ENCODE peak calls at places on chromosome 9, in seven cellular contexts. F is hypothalamus; P is H9; Q is substantia nigra; W is effector memory CD4-positive, alpha-beta T cell; M is OCI-LY7; O is HFF-Myc. N is an unnamed sample.

GRCh38 chr9:127185931-127186781 is 63.7 kb upstream of the ANGPTL2 start:
- DNase-seq in Q (peak; percentile 53), O (peak; percentile 83), P (no peak), M (no peak), F (peak; percentile 79), W (no peak), N (peak; percentile 96)

GRCh38 chr9:115400801-115401200 is 282.8 kb upstream of the TNC start:
- DNase-seq in P (no peak), W (no peak), Q (no peak), O (peak; percentile 77), M (no peak), F (no peak), N (peak; percentile 36)

GRCh38 chr9:135484460-135485277 is 5.1 kb downstream of the PPP1R26 start:
- DNase-seq in Q (no peak), P (no peak), F (no peak), W (no peak), M (no peak), O (no peak), N (no peak)

GRCh38 chr9:126952180-126952960 is 37.8 kb downstream of the RALGPS1 start:
- DNase-seq in F (no peak), W (no peak), P (no peak), O (no peak), Q (no peak), M (no peak), N (peak; percentile 96)

GRCh38 chr9:79026311-79026710 is 545.5 kb upstream of the TLE4 start:
- DNase-seq in Q (no peak), P (peak; percentile 31), F (no peak), O (peak; percentile 70), M (no peak), W (no peak), N (no peak)

GRCh38 chr9:77802512-77803293 is 154.6 kb upstream of the GNA14 start:
- DNase-seq in P (no peak), F (no peak), W (no peak), M (no peak), O (no peak), Q (no peak), N (no peak)

GRCh38 chr9:95511232-95511951 is 5.4 kb downstream of the PTCH1 start:
- DNase-seq in P (no peak), O (no peak), F (no peak), W (no peak), Q (no peak), M (peak; percentile 66), N (peak; percentile 67)

GRCh38 chr9:91572044-91572443 is 148.4 kb upstream of the NFIL3 start:
- DNase-seq in Q (no peak), O (no peak), M (no peak), W (no peak), P (no peak), F (no peak), N (peak; percentile 97)

GRCh38 chr9:88871669-88872068 is 119.6 kb upstream of the S1PR3 start:
- DNase-seq in P (no peak), O (no peak), F (no peak), Q (no peak), M (no peak), W (no peak), N (no peak)

GRCh38 chr9:132141364-132141947 is 20.4 kb upstream of the NTNG2 start:
- DNase-seq in W (no peak), M (no peak), F (peak; percentile 58), Q (peak; percentile 21), O (no peak), P (no peak), N (peak; percentile 8)

GRCh38 chr9:95018099-95018927 is 291.8 kb downstream of the AOPEP start:
- DNase-seq in W (no peak), F (no peak), P (no peak), Q (no peak), M (no peak), O (peak; percentile 83), N (peak; percentile 93)

GRCh38 chr9:16133556-16134227 is 580.8 kb downstream of the CCDC171 start:
- DNase-seq in W (no peak), O (no peak), Q (peak; percentile 5), F (no peak), M (peak; percentile 39), P (peak; percentile 80), N (peak; percentile 90)

GRCh38 chr9:135978650-135979461 is 17.7 kb upstream of the UBAC1 start:
- DNase-seq in F (peak; percentile 68), P (no peak), Q (no peak), M (no peak), O (no peak), W (peak; percentile 28), N (no peak)

GRCh38 chr9:77673912-77674791 is 26.0 kb upstream of the GNA14 start:
- DNase-seq in F (no peak), P (no peak), O (no peak), Q (no peak), W (no peak), M (no peak), N (peak; percentile 5)

GRCh38 chr9:33408087-33408486 is 5.7 kb upstream of the AQP7 start:
- DNase-seq in Q (no peak), M (no peak), F (no peak), W (no peak), O (no peak), P (no peak), N (no peak)

GRCh38 chr9:87592554-87593394 is 95.1 kb downstream of the DAPK1 start:
- DNase-seq in O (no peak), F (no peak), Q (no peak), P (no peak), W (no peak), M (no peak), N (peak; percentile 81)

GRCh38 chr9:125747765-125748510 is 765 bp downstream of the PBX3 start:
- DNase-seq in F (no peak), Q (no peak), M (peak; percentile 27), O (no peak), W (peak; percentile 2), P (no peak), N (no peak)

GRCh38 chr9:98504883-98505282 is 203.9 kb downstream of the GABBR2 start:
- DNase-seq in F (no peak), P (no peak), W (no peak), M (no peak), Q (no peak), O (no peak), N (no peak)

GRCh38 chr9:4258321-4259093 is 41.4 kb downstream of the GLIS3 start:
- DNase-seq in M (no peak), F (no peak), W (no peak), O (no peak), P (no peak), Q (no peak), N (peak; percentile 76)

GRCh38 chr9:16871358-16872151 is 1.1 kb upstream of the BNC2 start:
- DNase-seq in Q (no peak), M (no peak), F (peak; percentile 26), O (no peak), W (no peak), P (peak; percentile 47), N (peak; percentile 96)

GRCh38 chr9:2816476-2817141 is 27.3 kb downstream of the PUM3 start:
- DNase-seq in O (no peak), Q (no peak), P (no peak), W (no peak), F (no peak), M (no peak), N (peak; percentile 96)

GRCh38 chr9:34633851-34634550 is 3.6 kb downstream of the SIGMAR1 start:
- DNase-seq in W (peak; percentile 51), M (peak; percentile 74), F (no peak), O (no peak), Q (peak; percentile 12), P (peak; percentile 77), N (peak; percentile 51)

GRCh38 chr9:109466623-109467590 is 31.2 kb downstream of the PTPN3 start:
- DNase-seq in Q (no peak), W (no peak), F (no peak), M (no peak), P (no peak), O (no peak), N (no peak)

GRCh38 chr9:16884373-16884772 is 13.9 kb upstream of the BNC2 start:
- DNase-seq in P (no peak), F (no peak), Q (no peak), W (no peak), O (no peak), M (no peak), N (no peak)

GRCh38 chr9:101029300-101030021 is 934 bp downstream of the PLPPR1 start:
- DNase-seq in O (no peak), F (no peak), W (no peak), Q (no peak), M (no peak), P (no peak), N (no peak)

GRCh38 chr9:123044556-123044955 is 11.1 kb downstream of the GPR21 start:
- DNase-seq in M (no peak), F (no peak), W (no peak), P (no peak), Q (no peak), O (peak; percentile 21), N (peak; percentile 91)

GRCh38 chr9:96883922-96884321 is 29.6 kb upstream of the ZNF782 start:
- DNase-seq in P (no peak), F (no peak), W (no peak), M (no peak), Q (no peak), O (no peak), N (peak; percentile 25)

GRCh38 chr9:98342819-98343208 is 87.4 kb upstream of the TBC1D2 start:
- DNase-seq in O (no peak), W (no peak), Q (no peak), F (no peak), P (no peak), M (no peak), N (no peak)

GRCh38 chr9:127968717-127969383 is 11.9 kb downstream of the EEIG1 start:
- DNase-seq in W (no peak), F (no peak), P (no peak), O (peak; percentile 81), M (no peak), Q (no peak), N (peak; percentile 96)

GRCh38 chr9:90807006-90807405 is 5.4 kb downstream of the SYK start:
- DNase-seq in Q (no peak), W (no peak), F (no peak), O (no peak), M (peak; percentile 50), P (no peak), N (no peak)

GRCh38 chr9:134171316-134172197 is 7.2 kb upstream of the RNU6ATAC start:
- DNase-seq in Q (no peak), P (no peak), O (no peak), M (no peak), F (no peak), W (no peak), N (peak; percentile 87)

N was measured in amniotic epithelial cell.